ENCODE peak calls at places on chromosomes 4 and X, in seven cellular contexts. One of them, this sample, is unnamed.

GRCh38 chrX:151359931-151360871 is 36.8 kb upstream of the VMA21 start:
- DNase-seq in left ventricle myocardium inferior: no peak
- DNase-seq in left cardiac atrium: peak
- DNase-seq in psoas muscle: peak
- DNase-seq in stomach: peak
- DNase-seq in activated T-cell treated with anti-CD3 and anti-CD28 coated beads, Interleukin-2, amount 50 U/mL, for 72 hours: peak
- DNase-seq in amygdala: no peak
- DNase-seq in this sample: no peak

GRCh38 chr4:7971881-7972500 is 32.3 kb upstream of the AFAP1 start:
- DNase-seq in left ventricle myocardium inferior: no peak
- DNase-seq in left cardiac atrium: no peak
- DNase-seq in psoas muscle: peak
- DNase-seq in stomach: no peak
- DNase-seq in activated T-cell treated with anti-CD3 and anti-CD28 coated beads, Interleukin-2, amount 50 U/mL, for 72 hours: no peak
- DNase-seq in amygdala: no peak
- DNase-seq in this sample: no peak

GRCh38 chrX:109393859-109394258 is 88.0 kb downstream of the GUCY2F start:
- DNase-seq in left ventricle myocardium inferior: no peak
- DNase-seq in left cardiac atrium: no peak
- DNase-seq in psoas muscle: no peak
- DNase-seq in stomach: no peak
- DNase-seq in activated T-cell treated with anti-CD3 and anti-CD28 coated beads, Interleukin-2, amount 50 U/mL, for 72 hours: no peak
- DNase-seq in amygdala: no peak
- DNase-seq in this sample: no peak

GRCh38 chr4:112318239-112319142 is 21.3 kb downstream of the ALPK1 start:
- DNase-seq in left ventricle myocardium inferior: no peak
- DNase-seq in left cardiac atrium: no peak
- DNase-seq in psoas muscle: no peak
- DNase-seq in stomach: no peak
- DNase-seq in activated T-cell treated with anti-CD3 and anti-CD28 coated beads, Interleukin-2, amount 50 U/mL, for 72 hours: no peak
- DNase-seq in amygdala: no peak
- DNase-seq in this sample: no peak

GRCh38 chr4:3410401-3411135 is 31.2 kb upstream of the HGFAC start:
- DNase-seq in left ventricle myocardium inferior: no peak
- DNase-seq in left cardiac atrium: peak
- DNase-seq in psoas muscle: peak
- DNase-seq in stomach: no peak
- DNase-seq in activated T-cell treated with anti-CD3 and anti-CD28 coated beads, Interleukin-2, amount 50 U/mL, for 72 hours: no peak
- DNase-seq in amygdala: no peak
- DNase-seq in this sample: no peak

GRCh38 chr4:182273191-182273935 is 30.2 kb downstream of the TENM3 start:
- DNase-seq in left ventricle myocardium inferior: no peak
- DNase-seq in left cardiac atrium: no peak
- DNase-seq in psoas muscle: no peak
- DNase-seq in stomach: no peak
- DNase-seq in activated T-cell treated with anti-CD3 and anti-CD28 coated beads, Interleukin-2, amount 50 U/mL, for 72 hours: no peak
- DNase-seq in amygdala: no peak
- DNase-seq in this sample: no peak

GRCh38 chrX:30489323-30489722 is 88.2 kb downstream of the TASL start:
- DNase-seq in left ventricle myocardium inferior: no peak
- DNase-seq in left cardiac atrium: no peak
- DNase-seq in psoas muscle: no peak
- DNase-seq in stomach: no peak
- DNase-seq in activated T-cell treated with anti-CD3 and anti-CD28 coated beads, Interleukin-2, amount 50 U/mL, for 72 hours: no peak
- DNase-seq in amygdala: no peak
- DNase-seq in this sample: peak

GRCh38 chrX:104330966-104331365 is 76.2 kb upstream of the ESX1 start:
- DNase-seq in left ventricle myocardium inferior: no peak
- DNase-seq in left cardiac atrium: no peak
- DNase-seq in psoas muscle: no peak
- DNase-seq in stomach: no peak
- DNase-seq in activated T-cell treated with anti-CD3 and anti-CD28 coated beads, Interleukin-2, amount 50 U/mL, for 72 hours: no peak
- DNase-seq in amygdala: no peak
- DNase-seq in this sample: no peak

GRCh38 chr4:2069161-2069971 is 10.2 kb downstream of the NAT8L start:
- DNase-seq in left ventricle myocardium inferior: no peak
- DNase-seq in left cardiac atrium: no peak
- DNase-seq in psoas muscle: no peak
- DNase-seq in stomach: no peak
- DNase-seq in activated T-cell treated with anti-CD3 and anti-CD28 coated beads, Interleukin-2, amount 50 U/mL, for 72 hours: no peak
- DNase-seq in amygdala: no peak
- DNase-seq in this sample: no peak

GRCh38 chr4:122118243-122118642 is 33.9 kb upstream of the BLTP1 start:
- DNase-seq in left ventricle myocardium inferior: no peak
- DNase-seq in left cardiac atrium: no peak
- DNase-seq in psoas muscle: no peak
- DNase-seq in stomach: no peak
- DNase-seq in activated T-cell treated with anti-CD3 and anti-CD28 coated beads, Interleukin-2, amount 50 U/mL, for 72 hours: no peak
- DNase-seq in amygdala: no peak
- DNase-seq in this sample: no peak

GRCh38 chr4:11626046-11626445 is 197.4 kb upstream of the HS3ST1 start:
- DNase-seq in left ventricle myocardium inferior: no peak
- DNase-seq in left cardiac atrium: no peak
- DNase-seq in psoas muscle: no peak
- DNase-seq in stomach: no peak
- DNase-seq in activated T-cell treated with anti-CD3 and anti-CD28 coated beads, Interleukin-2, amount 50 U/mL, for 72 hours: no peak
- DNase-seq in amygdala: no peak
- DNase-seq in this sample: no peak

GRCh38 chr4:174156239-174156826 is 127.1 kb downstream of the FBXO8 start:
- DNase-seq in left ventricle myocardium inferior: no peak
- DNase-seq in left cardiac atrium: no peak
- DNase-seq in psoas muscle: no peak
- DNase-seq in stomach: no peak
- DNase-seq in activated T-cell treated with anti-CD3 and anti-CD28 coated beads, Interleukin-2, amount 50 U/mL, for 72 hours: no peak
- DNase-seq in amygdala: no peak
- DNase-seq in this sample: peak

GRCh38 chrX:20060961-20061868 is 55.5 kb downstream of the MAP7D2 start:
- DNase-seq in left ventricle myocardium inferior: no peak
- DNase-seq in left cardiac atrium: no peak
- DNase-seq in psoas muscle: no peak
- DNase-seq in stomach: no peak
- DNase-seq in activated T-cell treated with anti-CD3 and anti-CD28 coated beads, Interleukin-2, amount 50 U/mL, for 72 hours: no peak
- DNase-seq in amygdala: no peak
- DNase-seq in this sample: no peak

GRCh38 chrX:85851418-85851817 is 195.9 kb downstream of the CHM start:
- DNase-seq in left ventricle myocardium inferior: no peak
- DNase-seq in left cardiac atrium: no peak
- DNase-seq in psoas muscle: no peak
- DNase-seq in stomach: peak
- DNase-seq in activated T-cell treated with anti-CD3 and anti-CD28 coated beads, Interleukin-2, amount 50 U/mL, for 72 hours: peak
- DNase-seq in amygdala: no peak
- DNase-seq in this sample: no peak

GRCh38 chr4:156971168-156971601 is 414 bp downstream of the PDGFC start:
- DNase-seq in left ventricle myocardium inferior: peak
- DNase-seq in left cardiac atrium: peak
- DNase-seq in psoas muscle: peak
- DNase-seq in stomach: peak
- DNase-seq in activated T-cell treated with anti-CD3 and anti-CD28 coated beads, Interleukin-2, amount 50 U/mL, for 72 hours: no peak
- DNase-seq in amygdala: no peak
- DNase-seq in this sample: no peak

GRCh38 chr4:172202480-172203076 is 389.4 kb downstream of the GALNTL6 start:
- DNase-seq in left ventricle myocardium inferior: no peak
- DNase-seq in left cardiac atrium: no peak
- DNase-seq in psoas muscle: no peak
- DNase-seq in stomach: no peak
- DNase-seq in activated T-cell treated with anti-CD3 and anti-CD28 coated beads, Interleukin-2, amount 50 U/mL, for 72 hours: no peak
- DNase-seq in amygdala: no peak
- DNase-seq in this sample: no peak

GRCh38 chr4:143140696-143141095 is 44.0 kb upstream of the USP38 start:
- DNase-seq in left ventricle myocardium inferior: no peak
- DNase-seq in left cardiac atrium: no peak
- DNase-seq in psoas muscle: no peak
- DNase-seq in stomach: no peak
- DNase-seq in activated T-cell treated with anti-CD3 and anti-CD28 coated beads, Interleukin-2, amount 50 U/mL, for 72 hours: no peak
- DNase-seq in amygdala: no peak
- DNase-seq in this sample: no peak

GRCh38 chrX:109911046-109911445 is 91.9 kb upstream of the TMEM164 start:
- DNase-seq in left ventricle myocardium inferior: no peak
- DNase-seq in left cardiac atrium: no peak
- DNase-seq in psoas muscle: no peak
- DNase-seq in stomach: no peak
- DNase-seq in activated T-cell treated with anti-CD3 and anti-CD28 coated beads, Interleukin-2, amount 50 U/mL, for 72 hours: no peak
- DNase-seq in amygdala: no peak
- DNase-seq in this sample: no peak

GRCh38 chr4:11469900-11470708 is 41.4 kb upstream of the HS3ST1 start:
- DNase-seq in left ventricle myocardium inferior: no peak
- DNase-seq in left cardiac atrium: no peak
- DNase-seq in psoas muscle: no peak
- DNase-seq in stomach: no peak
- DNase-seq in activated T-cell treated with anti-CD3 and anti-CD28 coated beads, Interleukin-2, amount 50 U/mL, for 72 hours: no peak
- DNase-seq in amygdala: no peak
- DNase-seq in this sample: no peak

GRCh38 chr4:4216261-4216660 is 10.5 kb downstream of the OTOP1 start:
- DNase-seq in left ventricle myocardium inferior: no peak
- DNase-seq in left cardiac atrium: no peak
- DNase-seq in psoas muscle: no peak
- DNase-seq in stomach: no peak
- DNase-seq in activated T-cell treated with anti-CD3 and anti-CD28 coated beads, Interleukin-2, amount 50 U/mL, for 72 hours: no peak
- DNase-seq in amygdala: no peak
- DNase-seq in this sample: no peak

GRCh38 chrX:37818031-37818430 is 29.3 kb downstream of the DYNLT3 start:
- DNase-seq in left ventricle myocardium inferior: no peak
- DNase-seq in left cardiac atrium: no peak
- DNase-seq in psoas muscle: no peak
- DNase-seq in stomach: no peak
- DNase-seq in activated T-cell treated with anti-CD3 and anti-CD28 coated beads, Interleukin-2, amount 50 U/mL, for 72 hours: no peak
- DNase-seq in amygdala: no peak
- DNase-seq in this sample: peak

GRCh38 chrX:150688911-150689451 is 4.2 kb upstream of the MTMR1 start:
- DNase-seq in left ventricle myocardium inferior: no peak
- DNase-seq in left cardiac atrium: no peak
- DNase-seq in psoas muscle: no peak
- DNase-seq in stomach: no peak
- DNase-seq in activated T-cell treated with anti-CD3 and anti-CD28 coated beads, Interleukin-2, amount 50 U/mL, for 72 hours: no peak
- DNase-seq in amygdala: no peak
- DNase-seq in this sample: no peak

GRCh38 chrX:129565046-129565649 is 25.1 kb downstream of the OCRL start:
- DNase-seq in left ventricle myocardium inferior: no peak
- DNase-seq in left cardiac atrium: no peak
- DNase-seq in psoas muscle: no peak
- DNase-seq in stomach: peak
- DNase-seq in activated T-cell treated with anti-CD3 and anti-CD28 coated beads, Interleukin-2, amount 50 U/mL, for 72 hours: no peak
- DNase-seq in amygdala: no peak
- DNase-seq in this sample: no peak